ENCODE peak calls at places on chromosomes 7 and 10, in seven cellular contexts. Q is A549, P is K562, K is transverse colon, A is tibial nerve, J is HepG2, X is upper lobe of left lung. Y is an unnamed sample. For H3K4me1, the result is how much of the 10 kb centered on the place peaks cover.

GRCh38 chr10:11326241-11326640 is 285.2 kb downstream of the USP6NL start:
- DNase-seq in Q (no peak), K (no peak), J (no peak), P (no peak), A (no peak), X (no peak), Y (no peak)

GRCh38 chr10:12130237-12130872 is 878 bp downstream of the SEC61A2 start:
- DNase-seq in X (no peak), K (peak), J (peak), P (peak), A (peak), Q (peak), Y (no peak)

GRCh38 chr10:3828404-3829192 is 43.6 kb upstream of the KLF6 start:
- DNase-seq in X (no peak), J (no peak), P (peak), Q (no peak), K (no peak), A (no peak), Y (no peak)

GRCh38 chr10:79444243-79445119 is 943 bp downstream of the ZCCHC24 start:
- DNase-seq in Q (peak), X (peak), K (peak), P (peak), A (no peak), J (no peak), Y (no peak)

GRCh38 chr10:86957471-86958108 is at the start of gene MMRN2:
- DNase-seq in X (peak), J (no peak), K (no peak), Q (no peak), A (no peak), P (no peak), Y (no peak)

GRCh38 chr7:69434350-69434749 is 163.9 kb upstream of the AUTS2 start:
- DNase-seq in K (no peak), X (no peak), P (no peak), A (no peak), Q (no peak), J (no peak), Y (no peak)

GRCh38 chr7:22841954-22842353 is 19.3 kb upstream of the TOMM7 start:
- DNase-seq in X (no peak), A (peak), P (no peak), J (no peak), K (no peak), Q (no peak), Y (no peak)

GRCh38 chr7:129829677-129830631 is 122.8 kb downstream of the UBE2H start:
- DNase-seq in P (peak), J (peak), A (peak), X (no peak), Q (peak), K (peak), Y (no peak)

GRCh38 chr10:78907458-78908211 is 161.1 kb upstream of the ZMIZ1 start:
- DNase-seq in J (no peak), A (no peak), P (no peak), Q (no peak), K (no peak), X (no peak), Y (no peak)

GRCh38 chr10:89279449-89279869 is 22.4 kb upstream of the IFIT2 start:
- DNase-seq in K (no peak), A (no peak), Q (peak), X (no peak), P (no peak), J (no peak), Y (no peak)

GRCh38 chr7:55474944-55475911 is 97.1 kb downstream of the VOPP1 start:
- DNase-seq in K (no peak), P (no peak), A (no peak), X (no peak), J (no peak), Q (no peak), Y (peak)

GRCh38 chr7:140677496-140677895 is 4.8 kb downstream of the ADCK2 start:
- DNase-seq in A (no peak), X (no peak), P (no peak), K (no peak), Q (no peak), J (no peak), Y (no peak)

GRCh38 chr10:53846809-53847208 is 954.2 kb downstream of the PCDH15 start:
- DNase-seq in P (no peak), K (no peak), X (no peak), Q (no peak), J (no peak), A (no peak), Y (no peak)

GRCh38 chr10:7365029-7365750 is 45.6 kb downstream of the SFMBT2 start:
- DNase-seq in J (no peak), P (no peak), X (no peak), A (no peak), K (no peak), Q (no peak), Y (no peak)

GRCh38 chr7:10343108-10343507 is 630.6 kb upstream of the PHF14 start:
- DNase-seq in K (no peak), A (no peak), Q (no peak), X (no peak), J (no peak), P (no peak), Y (no peak)

GRCh38 chr7:45691155-45691656 is 117.0 kb downstream of the ADCY1 start:
- DNase-seq in X (no peak), J (peak), P (no peak), K (no peak), Q (peak), A (no peak), Y (peak)

GRCh38 chr7:2904202-2904601 is 60.1 kb upstream of the GNA12 start:
- DNase-seq in X (no peak), K (no peak), J (no peak), P (no peak), A (no peak), Q (no peak), Y (no peak)

GRCh38 chr7:44379366-44380178 is 54.2 kb upstream of the CAMK2B start:
- DNase-seq in Q (no peak), K (no peak), J (no peak), A (no peak), X (no peak), P (no peak), Y (peak)

GRCh38 chr10:55024718-55025117 is 223.7 kb upstream of the PCDH15 start:
- DNase-seq in P (no peak), J (no peak), K (no peak), Q (no peak), X (no peak), A (no peak), Y (no peak)

GRCh38 chr7:16905300-16906044 is 23.7 kb upstream of the AGR3 start:
- DNase-seq in A (no peak), J (peak), Q (peak), K (no peak), X (no peak), P (no peak), Y (no peak)

GRCh38 chr7:158689500-158689899 is 15.1 kb downstream of the NCAPG2 start:
- DNase-seq in X (no peak), P (no peak), Q (no peak), J (no peak), K (no peak), A (no peak), Y (no peak)

GRCh38 chr7:2225336-2225735 is 7.4 kb downstream of the MAD1L1 start:
- DNase-seq in J (no peak), X (peak), Q (no peak), A (no peak), K (no peak), P (no peak), Y (no peak)

GRCh38 chr10:127012769-127013152 is 107.5 kb downstream of the DOCK1 start:
- DNase-seq in J (no peak), P (no peak), A (no peak), K (peak), Q (no peak), X (no peak), Y (no peak)

GRCh38 chr7:147711429-147711828 is 879.1 kb upstream of the C7orf33 start:
- DNase-seq in Q (no peak), J (no peak), K (no peak), A (no peak), X (no peak), P (no peak), Y (no peak)

GRCh38 chr7:69067397-69067796 is 530.9 kb upstream of the AUTS2 start:
- DNase-seq in P (peak), Q (peak), J (no peak), K (no peak), X (no peak), A (no peak), Y (peak)

GRCh38 chr10:33249137-33249536 is 85.3 kb downstream of the NRP1 start:
- DNase-seq in X (no peak), Q (no peak), P (no peak), A (no peak), J (no peak), K (no peak), Y (no peak)

GRCh38 chr7:66697451-66698438 is 42.8 kb upstream of the RABGEF1 start:
- DNase-seq in A (no peak), Q (no peak), X (no peak), J (peak), K (no peak), P (peak), Y (no peak)

GRCh38 chr7:38311329-38311937 is 38.0 kb upstream of the TARP start:
- DNase-seq in Q (peak), P (peak), A (no peak), K (peak), X (peak), J (no peak), Y (no peak)

GRCh38 chr7:150473902-150474301 is 23.5 kb downstream of the GIMAP8 start:
- DNase-seq in K (no peak), Q (no peak), X (no peak), A (no peak), J (no peak), P (no peak), Y (no peak)
- H3K4me1 ChIP-seq in K (under half), Q (under half), X (under half), A (under half), J (under half), P (under half), Y (under half)

DNA sequence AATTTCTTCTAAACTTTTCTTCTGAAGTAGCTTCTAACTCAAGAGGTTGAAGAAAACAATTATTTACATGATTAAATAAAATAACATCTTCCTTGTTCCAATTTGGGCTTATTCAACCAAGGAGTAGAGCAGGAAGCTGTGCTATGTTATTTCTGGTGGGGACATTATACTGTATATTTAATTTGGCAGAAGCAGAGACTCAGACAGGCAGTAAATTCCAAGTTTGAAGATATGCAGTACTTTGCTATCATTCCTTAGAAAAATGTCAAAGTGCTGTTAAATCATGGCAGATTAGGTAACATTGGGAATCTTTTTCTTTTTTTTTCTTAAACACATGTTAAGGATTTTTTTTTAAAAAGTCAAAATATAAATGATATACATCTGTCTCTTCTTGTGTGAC is 190.1 kb downstream of the SUGCT start:
- DNase-seq in J (no peak), Q (no peak), A (no peak), X (no peak), P (no peak), K (no peak), Y (no peak)
- TF ChIP-seq EP300 in J (no peak), Q (no peak), A (no peak), X (no peak), P (no peak), K (no peak), Y (no peak)

GRCh38 chr10:71780161-71780560 is 6.8 kb upstream of the VSIR start:
- DNase-seq in X (no peak), Q (no peak), P (no peak), A (no peak), K (no peak), J (no peak), Y (no peak)
- H3K27ac ChIP-seq in X (no peak), Q (no peak), P (no peak), A (no peak), K (no peak), J (no peak), Y (no peak)

DNA sequence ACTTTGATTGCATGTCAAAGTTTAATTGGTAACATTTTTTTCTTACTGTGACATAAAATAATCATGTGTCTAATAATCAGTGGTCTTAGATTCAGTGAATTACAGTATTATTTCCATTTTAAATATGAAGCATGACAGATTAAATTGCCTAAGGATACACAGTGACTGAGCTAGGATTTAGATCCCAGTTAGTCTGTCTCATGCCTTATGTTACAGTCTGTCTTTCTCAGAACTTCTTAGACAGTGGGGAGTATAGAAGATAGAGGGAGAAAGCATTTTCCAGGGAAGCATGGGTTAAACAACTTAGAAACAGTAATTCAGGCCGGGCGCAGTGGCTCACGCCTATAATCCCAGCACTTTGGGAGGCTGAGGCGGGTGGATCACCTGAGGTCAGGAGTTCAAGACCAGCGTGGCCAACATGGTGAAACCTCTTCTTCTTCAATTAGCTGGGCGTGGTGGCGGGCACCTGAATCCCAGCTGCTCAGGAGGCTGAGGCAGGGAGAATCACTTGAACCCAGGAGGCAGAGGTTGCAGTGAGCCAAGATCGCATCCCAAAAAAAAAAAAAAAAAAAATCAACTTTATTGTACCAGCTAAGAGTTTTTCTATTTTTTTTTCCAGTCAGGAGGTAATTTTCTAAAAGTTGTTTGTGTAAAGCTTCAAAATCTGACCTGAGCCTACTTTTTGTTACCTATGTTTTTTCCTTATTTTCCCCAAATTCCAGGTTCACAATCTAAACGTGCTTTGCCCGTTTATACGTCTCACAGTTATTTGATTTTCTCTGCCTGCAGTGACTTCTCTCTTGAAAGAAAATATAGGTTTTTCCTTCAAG is 3.3 kb downstream of the CASD1 start:
- DNase-seq in P (no peak), J (no peak), X (no peak), Q (no peak), K (peak), A (no peak), Y (no peak)
- H3K4me1 ChIP-seq in P (under half), J (half or more), X (half or more), Q (half or more), K (under half), A (under half), Y (under half)

GRCh38 chr7:73738612-73739386 is at the start of gene ABHD11:
- DNase-seq in X (peak), Q (peak), P (peak), J (peak), K (peak), A (peak), Y (peak)
- TF ChIP-seq EP300 in X (no peak), Q (no peak), P (no peak), J (peak), K (peak), A (peak), Y (no peak)

GRCh38 chr7:83468251-83468739 is 180.6 kb downstream of the SEMA3E start:
- DNase-seq in K (peak), X (no peak), P (peak), A (peak), J (peak), Q (peak), Y (no peak)
- H3K27ac ChIP-seq in K (no peak), X (no peak), P (no peak), A (no peak), J (no peak), Q (peak), Y (no peak)

GRCh38 chr7:139370943-139371313 is 11.2 kb downstream of the LUC7L2 start:
- DNase-seq in J (no peak), X (no peak), P (no peak), Q (no peak), A (no peak), K (no peak), Y (no peak)
- H3K4me1 ChIP-seq in J (under half), X (under half), P (under half), Q (under half), A (under half), K (under half), Y (half or more)

GRCh38 chr10:22539579-22540160 is 174.7 kb downstream of the PIP4K2A start:
- DNase-seq in A (no peak), J (no peak), X (no peak), K (no peak), P (no peak), Q (no peak), Y (no peak)
- TF ChIP-seq EP300 in A (no peak), J (no peak), X (no peak), K (no peak), P (no peak), Q (no peak), Y (no peak)

GRCh38 chr10:21702633-21703111 is 168.6 kb downstream of the MLLT10 start:
- DNase-seq in K (no peak), J (no peak), Q (no peak), P (no peak), A (no peak), X (no peak), Y (no peak)
- H3K27ac ChIP-seq in K (no peak), J (no peak), Q (no peak), P (no peak), A (no peak), X (no peak), Y (no peak)

GRCh38 chr10:50624866-50625491 is 1.2 kb upstream of the SGMS1 start:
- DNase-seq in X (peak), A (peak), J (peak), P (peak), K (peak), Q (peak), Y (peak)

GRCh38 chr10:50624154-50624865 is 554 bp upstream of the SGMS1 start:
- DNase-seq in Q (peak), X (peak), A (peak), K (peak), J (peak), P (peak), Y (peak)

GRCh38 chr10:50621981-50622496 is 1.7 kb downstream of the SGMS1 start:
- DNase-seq in X (peak), K (peak), Q (peak), J (peak), A (peak), P (peak), Y (peak)

GRCh38 chr10:50622497-50623298 is 1.1 kb downstream of the SGMS1 start:
- DNase-seq in P (peak), K (peak), X (peak), J (no peak), Q (peak), A (peak), Y (no peak)

GRCh38 chr10:50623299-50624153 is at the start of gene SGMS1:
- DNase-seq in A (peak), K (peak), J (peak), P (peak), Q (peak), X (peak), Y (peak)
- H3K4me1 ChIP-seq in A (under half), K (under half), J (under half), P (under half), Q (under half), X (under half), Y (half or more)

Y was measured in esophagus muscularis mucosa.